ENCODE peak calls at places on chromosomes 7 and 10, in seven cellular contexts. I is epithelial cell of esophagus, V is mucosa of descending colon, O is GM23338, C is transverse colon, H is psoas muscle, Y is lower lobe of right lung. A is an unnamed sample.
A peak's percentile ranks its signal among the peaks of the same experiment; 100 is the strongest.

GRCh38 chr7:1678571-1679325 is 8.7 kb downstream of the ELFN1 start:
- DNase-seq in I (no peak), V (no peak), O (no peak), C (no peak), H (no peak), Y (no peak), A (no peak)

GRCh38 chr10:83983578-83984255 is 155.6 kb upstream of the GHITM start:
- DNase-seq in I (peak; percentile 91), V (no peak), O (peak; percentile 33), C (no peak), H (no peak), Y (no peak), A (no peak)

GRCh38 chr7:65509368-65510186 is 135.9 kb downstream of the ZNF92 start:
- DNase-seq in I (no peak), V (peak; percentile 37), O (peak; percentile 49), C (no peak), H (peak; percentile 10), Y (no peak), A (peak; percentile 17)

GRCh38 chr10:93068411-93069244 is 5.1 kb upstream of the CYP26A1 start:
- DNase-seq in I (peak; percentile 46), V (no peak), O (peak; percentile 77), C (no peak), H (no peak), Y (no peak), A (no peak)

GRCh38 chr7:44072364-44073231 is 7.2 kb upstream of the PGAM2 start:
- DNase-seq in I (peak; percentile 90), V (peak; percentile 80), O (peak; percentile 90), C (peak; percentile 71), H (peak; percentile 86), Y (peak; percentile 70), A (peak; percentile 81)

GRCh38 chr7:40507166-40507565 is 372.4 kb downstream of the SUGCT start:
- DNase-seq in I (peak; percentile 16), V (no peak), O (peak; percentile 80), C (no peak), H (no peak), Y (no peak), A (no peak)

GRCh38 chr7:55774327-55775050 is 88.1 kb downstream of the SEPTIN14 start:
- DNase-seq in I (peak; percentile 74), V (no peak), O (peak; percentile 2), C (no peak), H (no peak), Y (no peak), A (peak; percentile 68)

GRCh38 chr10:7260912-7261700 is 149.7 kb downstream of the SFMBT2 start:
- DNase-seq in I (peak; percentile 26), V (no peak), O (no peak), C (no peak), H (no peak), Y (no peak), A (no peak)

GRCh38 chr7:27149817-27150567 is 2.4 kb downstream of the HOXA3 start:
- DNase-seq in I (no peak), V (peak; percentile 61), O (no peak), C (peak; percentile 40), H (no peak), Y (peak; percentile 41), A (no peak)

GRCh38 chr10:104299031-104299904 is 30.3 kb downstream of the GSTO2 start:
- DNase-seq in I (no peak), V (no peak), O (no peak), C (no peak), H (no peak), Y (no peak), A (no peak)

GRCh38 chr10:11687357-11687771 is 54.8 kb upstream of the ECHDC3 start:
- DNase-seq in I (peak; percentile 95), V (no peak), O (peak; percentile 35), C (no peak), H (no peak), Y (no peak), A (no peak)
- H3K4me3 ChIP-seq in I (no peak overlapping the region), V (no peak overlapping the region), O (no peak overlapping the region), C (no peak overlapping the region), H (no peak overlapping the region), Y (no peak overlapping the region), A (no peak overlapping the region)

GRCh38 chr10:99849057-99849456 is 66.6 kb downstream of the ABCC2 start:
- DNase-seq in I (no peak), V (no peak), O (no peak), C (no peak), H (no peak), Y (no peak), A (no peak)

GRCh38 chr10:99850041-99850766 is 67.8 kb downstream of the ABCC2 start:
- DNase-seq in I (no peak), V (no peak), O (peak; percentile 93), C (no peak), H (no peak), Y (no peak), A (no peak)

GRCh38 chr10:99851825-99852224 is 69.4 kb downstream of the ABCC2 start:
- DNase-seq in I (peak; percentile 14), V (no peak), O (no peak), C (no peak), H (no peak), Y (no peak), A (no peak)

GRCh38 chr10:99849525-99849924 is 67.1 kb downstream of the ABCC2 start:
- DNase-seq in I (no peak), V (no peak), O (peak; percentile 59), C (no peak), H (no peak), Y (no peak), A (no peak)

DNA sequence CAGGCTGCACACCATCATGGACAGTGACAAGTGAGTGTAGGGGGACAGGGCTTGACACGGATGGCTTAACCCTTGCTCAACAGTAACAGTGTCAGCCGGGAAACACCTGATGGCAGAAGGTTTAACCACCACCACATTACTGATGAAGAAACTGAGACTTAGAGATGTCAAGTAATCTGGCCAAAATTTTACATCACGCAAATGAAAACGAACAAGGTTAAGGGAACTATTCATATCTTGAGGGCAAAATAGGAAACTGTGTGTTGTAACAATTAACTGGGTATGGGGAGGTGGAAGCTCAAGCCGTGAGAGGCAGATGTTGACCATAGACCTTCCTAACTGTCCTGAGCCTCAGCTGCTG is 68.3 kb downstream of the ABCC2 start:
- DNase-seq in I (no peak), V (no peak), O (no peak), C (no peak), H (no peak), Y (no peak), A (no peak)
- H3K4me3 ChIP-seq in I (no peak overlapping the region), V (no peak overlapping the region), O (no peak overlapping the region), C (no peak overlapping the region), H (no peak overlapping the region), Y (no peak overlapping the region), A (no peak overlapping the region)

GRCh38 chr7:116153050-116153449 is 57.3 kb upstream of the TES start:
- DNase-seq in I (no peak), V (no peak), O (no peak), C (no peak), H (no peak), Y (no peak), A (no peak)
- H3K4me3 ChIP-seq in I (no peak overlapping the region), V (no peak overlapping the region), O (no peak overlapping the region), C (no peak overlapping the region), H (no peak overlapping the region), Y (no peak overlapping the region), A (no peak overlapping the region)

DNA sequence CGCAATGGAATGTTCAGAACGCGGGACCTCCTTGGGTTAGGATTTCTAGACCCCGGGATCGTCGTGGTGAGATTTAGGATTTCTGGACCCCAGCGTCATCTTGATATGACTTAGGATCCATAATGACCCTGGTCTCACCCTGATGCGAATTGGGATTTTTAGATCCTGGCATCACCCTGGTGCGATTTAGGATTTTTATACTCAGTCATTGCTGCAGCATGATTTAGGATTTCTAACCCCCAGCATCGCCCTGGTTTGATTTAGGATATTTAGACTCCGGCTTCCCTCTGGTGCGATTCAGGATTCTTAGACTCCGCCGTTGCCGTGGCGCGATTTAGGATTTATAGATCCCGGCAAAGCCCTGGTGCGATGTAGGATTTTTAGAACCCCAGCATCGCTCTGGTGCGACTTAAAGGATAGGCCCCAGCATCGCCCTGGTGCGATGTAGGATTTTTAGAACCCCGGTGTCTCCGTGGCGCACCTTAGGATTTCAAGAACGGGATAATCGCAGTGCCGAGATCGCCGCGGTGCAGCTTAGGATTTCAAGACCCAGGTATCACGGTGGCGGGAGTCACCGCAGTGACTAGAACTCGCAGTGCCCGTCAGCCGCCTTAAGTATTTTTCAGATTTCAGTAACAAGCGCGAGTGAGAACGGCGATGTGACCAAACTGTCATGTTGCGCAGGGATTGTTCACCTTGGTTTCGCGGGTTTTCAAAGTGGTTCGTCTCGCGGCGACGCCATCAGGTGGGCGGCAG is 812 bp downstream of the MEST start:
- DNase-seq in I (peak; percentile 21), V (no peak), O (peak; percentile 23), C (no peak), H (no peak), Y (no peak), A (peak; percentile 24)
- H3K4me3 ChIP-seq in I (peak overlapping the region; percentile 49), V (no peak overlapping the region), O (peak overlapping the region; percentile 58), C (peak overlapping the region; percentile 25), H (peak overlapping the region; percentile 61), Y (peak overlapping the region; percentile 48), A (peak overlapping the region; percentile 59)

GRCh38 chr10:12333382-12334185 is 15.8 kb upstream of the CAMK1D start:
- DNase-seq in I (peak; percentile 97), V (peak; percentile 73), O (no peak), C (peak; percentile 51), H (peak; percentile 76), Y (peak; percentile 77), A (peak; percentile 32)
- H3K4me3 ChIP-seq in I (no peak overlapping the region), V (no peak overlapping the region), O (no peak overlapping the region), C (no peak overlapping the region), H (no peak overlapping the region), Y (no peak overlapping the region), A (no peak overlapping the region)

GRCh38 chr7:149573519-149573918 is 75.9 kb upstream of the ZNF746 start:
- DNase-seq in I (no peak), V (no peak), O (peak; percentile 37), C (no peak), H (no peak), Y (no peak), A (no peak)
- H3K4me3 ChIP-seq in I (no peak overlapping the region), V (no peak overlapping the region), O (no peak overlapping the region), C (no peak overlapping the region), H (no peak overlapping the region), Y (no peak overlapping the region), A (no peak overlapping the region)

GRCh38 chr7:155093586-155093985 is 23.5 kb downstream of the HTR5A start:
- DNase-seq in I (no peak), V (no peak), O (no peak), C (no peak), H (no peak), Y (no peak), A (no peak)

GRCh38 chr7:155094636-155095035 is 24.5 kb downstream of the HTR5A start:
- DNase-seq in I (no peak), V (no peak), O (no peak), C (no peak), H (no peak), Y (no peak), A (no peak)

GRCh38 chr7:155084989-155085388 is 14.9 kb downstream of the HTR5A start:
- DNase-seq in I (no peak), V (no peak), O (no peak), C (no peak), H (no peak), Y (no peak), A (no peak)

DNA sequence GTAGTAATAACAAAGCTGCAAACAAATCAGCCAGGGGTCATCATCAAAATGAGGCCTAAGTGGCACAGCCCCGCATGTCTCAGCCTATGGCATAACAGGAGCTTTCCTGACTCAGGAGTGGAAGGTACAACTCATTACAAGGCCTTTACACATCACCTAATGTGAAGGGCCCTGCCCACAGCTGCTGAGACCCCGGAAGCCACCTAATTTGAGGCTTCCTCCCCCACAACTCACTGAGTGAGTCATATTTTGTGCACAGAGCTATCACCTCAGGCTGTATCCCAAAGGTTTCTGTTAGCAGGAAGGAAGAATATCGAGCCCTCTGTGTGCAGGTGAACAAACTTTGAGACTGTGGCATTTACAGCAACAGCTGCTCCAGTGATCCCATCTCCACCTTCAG is 20.5 kb downstream of the HTR5A start:
- DNase-seq in I (peak; percentile 6), V (no peak), O (no peak), C (no peak), H (no peak), Y (no peak), A (no peak)
- H3K4me3 ChIP-seq in I (no peak overlapping the region), V (no peak overlapping the region), O (no peak overlapping the region), C (no peak overlapping the region), H (no peak overlapping the region), Y (no peak overlapping the region), A (no peak overlapping the region)